ENCODE peak calls at places on chromosomes 11 and 22, in ten cellular contexts. One of them, this sample, is unnamed.

GRCh38 chr11:132347156-132348090 is 977.0 kb downstream of the NTM start:
- DNase-seq in NCI-H460: no peak
- DNase-seq in MV-4-11: no peak
- DNase-seq in HFFc6: no peak
- DNase-seq in HepG2: no peak
- DNase-seq in germinal center: no peak
- DNase-seq in stimulated activated CD8-positive, alpha-beta memory T cell treated with anti-CD3 and anti-CD28 coated beads, Interleukin-7, amount 100 ng/mL, for 48 hours: no peak
- DNase-seq in T-helper 9 cell: no peak
- DNase-seq in substantia nigra: no peak
- DNase-seq in A549: no peak
- DNase-seq in this sample: no peak

GRCh38 chr22:28341001-28341400 is 338.6 kb downstream of the TTC28 start:
- DNase-seq in substantia nigra: no peak
- DNase-seq in A549: no peak
- DNase-seq in stimulated activated CD8-positive, alpha-beta memory T cell treated with anti-CD3 and anti-CD28 coated beads, Interleukin-7, amount 100 ng/mL, for 48 hours: no peak
- DNase-seq in NCI-H460: no peak
- DNase-seq in T-helper 9 cell: no peak
- DNase-seq in HFFc6: peak; percentile 1
- DNase-seq in MV-4-11: no peak
- DNase-seq in germinal center: no peak
- DNase-seq in HepG2: no peak
- DNase-seq in this sample: no peak

GRCh38 chr11:100805509-100806199 is 118.6 kb downstream of the ARHGAP42 start:
- DNase-seq in substantia nigra: no peak
- DNase-seq in A549: no peak
- DNase-seq in germinal center: no peak
- DNase-seq in NCI-H460: no peak
- DNase-seq in stimulated activated CD8-positive, alpha-beta memory T cell treated with anti-CD3 and anti-CD28 coated beads, Interleukin-7, amount 100 ng/mL, for 48 hours: no peak
- DNase-seq in HFFc6: peak; percentile 33
- DNase-seq in HepG2: no peak
- DNase-seq in T-helper 9 cell: no peak
- DNase-seq in MV-4-11: no peak
- DNase-seq in this sample: no peak

GRCh38 chr11:128574576-128575011 is 12.8 kb downstream of the ETS1 start:
- DNase-seq in substantia nigra: no peak
- DNase-seq in NCI-H460: no peak
- DNase-seq in stimulated activated CD8-positive, alpha-beta memory T cell treated with anti-CD3 and anti-CD28 coated beads, Interleukin-7, amount 100 ng/mL, for 48 hours: no peak
- DNase-seq in MV-4-11: no peak
- DNase-seq in HepG2: no peak
- DNase-seq in A549: no peak
- DNase-seq in HFFc6: peak; percentile 23
- DNase-seq in T-helper 9 cell: no peak
- DNase-seq in germinal center: no peak
- DNase-seq in this sample: no peak

GRCh38 chr11:28346721-28347120 is 238.5 kb downstream of the METTL15 start:
- DNase-seq in stimulated activated CD8-positive, alpha-beta memory T cell treated with anti-CD3 and anti-CD28 coated beads, Interleukin-7, amount 100 ng/mL, for 48 hours: no peak
- DNase-seq in A549: no peak
- DNase-seq in HepG2: no peak
- DNase-seq in HFFc6: no peak
- DNase-seq in germinal center: no peak
- DNase-seq in NCI-H460: no peak
- DNase-seq in MV-4-11: no peak
- DNase-seq in substantia nigra: no peak
- DNase-seq in T-helper 9 cell: no peak
- DNase-seq in this sample: no peak

GRCh38 chr11:2671748-2672147 is 28.0 kb downstream of the KCNQ1OT1 start:
- DNase-seq in MV-4-11: no peak
- DNase-seq in HFFc6: no peak
- DNase-seq in A549: no peak
- DNase-seq in germinal center: no peak
- DNase-seq in substantia nigra: no peak
- DNase-seq in stimulated activated CD8-positive, alpha-beta memory T cell treated with anti-CD3 and anti-CD28 coated beads, Interleukin-7, amount 100 ng/mL, for 48 hours: no peak
- DNase-seq in NCI-H460: no peak
- DNase-seq in HepG2: no peak
- DNase-seq in T-helper 9 cell: no peak
- DNase-seq in this sample: no peak

GRCh38 chr22:30290318-30290678 is 993 bp upstream of the CASTOR1 start:
- DNase-seq in MV-4-11: no peak
- DNase-seq in A549: no peak
- DNase-seq in germinal center: no peak
- DNase-seq in T-helper 9 cell: no peak
- DNase-seq in NCI-H460: no peak
- DNase-seq in substantia nigra: no peak
- DNase-seq in HepG2: no peak
- DNase-seq in stimulated activated CD8-positive, alpha-beta memory T cell treated with anti-CD3 and anti-CD28 coated beads, Interleukin-7, amount 100 ng/mL, for 48 hours: no peak
- DNase-seq in HFFc6: no peak
- DNase-seq in this sample: no peak

GRCh38 chr22:37925767-37926166 is 19.7 kb downstream of the MICALL1 start:
- DNase-seq in MV-4-11: no peak
- DNase-seq in substantia nigra: no peak
- DNase-seq in HFFc6: no peak
- DNase-seq in stimulated activated CD8-positive, alpha-beta memory T cell treated with anti-CD3 and anti-CD28 coated beads, Interleukin-7, amount 100 ng/mL, for 48 hours: no peak
- DNase-seq in NCI-H460: no peak
- DNase-seq in HepG2: no peak
- DNase-seq in germinal center: no peak
- DNase-seq in T-helper 9 cell: no peak
- DNase-seq in A549: no peak
- DNase-seq in this sample: no peak

GRCh38 chr11:69598147-69598546 is 42.8 kb upstream of the CCND1 start:
- DNase-seq in stimulated activated CD8-positive, alpha-beta memory T cell treated with anti-CD3 and anti-CD28 coated beads, Interleukin-7, amount 100 ng/mL, for 48 hours: no peak
- DNase-seq in A549: no peak
- DNase-seq in HFFc6: no peak
- DNase-seq in T-helper 9 cell: no peak
- DNase-seq in germinal center: no peak
- DNase-seq in MV-4-11: peak; percentile 76
- DNase-seq in HepG2: no peak
- DNase-seq in substantia nigra: no peak
- DNase-seq in NCI-H460: no peak
- DNase-seq in this sample: no peak

GRCh38 chr11:110989734-110990133 is 255.8 kb upstream of the POU2AF2 start:
- DNase-seq in A549: no peak
- DNase-seq in substantia nigra: no peak
- DNase-seq in germinal center: no peak
- DNase-seq in HFFc6: no peak
- DNase-seq in NCI-H460: no peak
- DNase-seq in T-helper 9 cell: no peak
- DNase-seq in HepG2: no peak
- DNase-seq in stimulated activated CD8-positive, alpha-beta memory T cell treated with anti-CD3 and anti-CD28 coated beads, Interleukin-7, amount 100 ng/mL, for 48 hours: no peak
- DNase-seq in MV-4-11: peak; percentile 79
- DNase-seq in this sample: no peak

GRCh38 chr11:61021661-61022212 is 50.3 kb downstream of the CD6 start:
- DNase-seq in substantia nigra: no peak
- DNase-seq in NCI-H460: no peak
- DNase-seq in germinal center: peak; percentile 71
- DNase-seq in A549: no peak
- DNase-seq in HepG2: no peak
- DNase-seq in T-helper 9 cell: peak; percentile 92
- DNase-seq in MV-4-11: no peak
- DNase-seq in stimulated activated CD8-positive, alpha-beta memory T cell treated with anti-CD3 and anti-CD28 coated beads, Interleukin-7, amount 100 ng/mL, for 48 hours: no peak
- DNase-seq in HFFc6: no peak
- DNase-seq in this sample: no peak

GRCh38 chr22:47165998-47166397 is 403.5 kb downstream of the TBC1D22A start:
- DNase-seq in HepG2: no peak
- DNase-seq in MV-4-11: no peak
- DNase-seq in HFFc6: no peak
- DNase-seq in substantia nigra: no peak
- DNase-seq in NCI-H460: no peak
- DNase-seq in germinal center: no peak
- DNase-seq in stimulated activated CD8-positive, alpha-beta memory T cell treated with anti-CD3 and anti-CD28 coated beads, Interleukin-7, amount 100 ng/mL, for 48 hours: no peak
- DNase-seq in A549: no peak
- DNase-seq in T-helper 9 cell: no peak
- DNase-seq in this sample: peak; percentile 1

GRCh38 chr11:84819128-84819527 is 808.0 kb downstream of the DLG2 start:
- DNase-seq in A549: no peak
- DNase-seq in T-helper 9 cell: no peak
- DNase-seq in substantia nigra: no peak
- DNase-seq in HepG2: no peak
- DNase-seq in MV-4-11: no peak
- DNase-seq in HFFc6: no peak
- DNase-seq in germinal center: no peak
- DNase-seq in NCI-H460: peak; percentile 8
- DNase-seq in stimulated activated CD8-positive, alpha-beta memory T cell treated with anti-CD3 and anti-CD28 coated beads, Interleukin-7, amount 100 ng/mL, for 48 hours: no peak
- DNase-seq in this sample: no peak

This sample was measured in tibial nerve.